ENCODE peak calls at places on chromosomes 5 and 9, in six cellular contexts. One of them, this sample, is unnamed.

GRCh38 chr5:16937023-16937379 is 913 bp upstream of the MYO10 start:
- DNase-seq in A549: no peak
- DNase-seq in HepG2: no peak
- DNase-seq in H1: no peak
- DNase-seq in K562: no peak
- DNase-seq in endothelial cell of umbilical vein: no peak
- DNase-seq in this sample: no peak

GRCh38 chr5:140111043-140111858 is 2.7 kb upstream of the PURA start:
- DNase-seq in K562: no peak
- DNase-seq in A549: no peak
- DNase-seq in H1: no peak
- DNase-seq in HepG2: no peak
- DNase-seq in endothelial cell of umbilical vein: no peak
- DNase-seq in this sample: peak

GRCh38 chr9:94607340-94607695 is 13.7 kb upstream of the FBP2 start:
- DNase-seq in A549: no peak
- DNase-seq in H1: no peak
- DNase-seq in endothelial cell of umbilical vein: no peak
- DNase-seq in HepG2: no peak
- DNase-seq in K562: no peak
- DNase-seq in this sample: no peak

GRCh38 chr5:10633271-10634049 is 69.6 kb downstream of the ANKRD33B start:
- DNase-seq in K562: no peak
- DNase-seq in endothelial cell of umbilical vein: peak
- DNase-seq in H1: no peak
- DNase-seq in A549: no peak
- DNase-seq in HepG2: no peak
- DNase-seq in this sample: no peak

GRCh38 chr9:28792736-28793135 is 1219.5 kb upstream of the C9orf72 start:
- DNase-seq in K562: no peak
- DNase-seq in HepG2: no peak
- DNase-seq in endothelial cell of umbilical vein: no peak
- DNase-seq in H1: no peak
- DNase-seq in A549: no peak
- DNase-seq in this sample: no peak

GRCh38 chr5:123125953-123126352 is 36.9 kb downstream of the PRDM6 start:
- DNase-seq in A549: no peak
- DNase-seq in endothelial cell of umbilical vein: peak
- DNase-seq in K562: no peak
- DNase-seq in H1: no peak
- DNase-seq in HepG2: no peak
- DNase-seq in this sample: no peak

GRCh38 chr9:91131433-91131839 is 230.3 kb downstream of the AUH start:
- DNase-seq in A549: peak
- DNase-seq in K562: no peak
- DNase-seq in endothelial cell of umbilical vein: peak
- DNase-seq in H1: no peak
- DNase-seq in HepG2: no peak
- DNase-seq in this sample: no peak

GRCh38 chr9:14238044-14238443 is 75.9 kb downstream of the NFIB start:
- DNase-seq in H1: no peak
- DNase-seq in A549: peak
- DNase-seq in K562: no peak
- DNase-seq in HepG2: peak
- DNase-seq in endothelial cell of umbilical vein: no peak
- DNase-seq in this sample: no peak

GRCh38 chr9:76680716-76681431 is 83.4 kb upstream of the PCA3 start:
- DNase-seq in A549: no peak
- DNase-seq in endothelial cell of umbilical vein: no peak
- DNase-seq in K562: no peak
- DNase-seq in HepG2: no peak
- DNase-seq in H1: no peak
- DNase-seq in this sample: no peak

GRCh38 chr5:172757394-172758010 is 13.5 kb downstream of the DUSP1 start:
- DNase-seq in HepG2: no peak
- DNase-seq in H1: no peak
- DNase-seq in K562: no peak
- DNase-seq in endothelial cell of umbilical vein: no peak
- DNase-seq in A549: no peak
- DNase-seq in this sample: no peak

GRCh38 chr9:90616806-90617205 is 25.8 kb downstream of the DIRAS2 start:
- DNase-seq in HepG2: no peak
- DNase-seq in endothelial cell of umbilical vein: no peak
- DNase-seq in A549: no peak
- DNase-seq in K562: no peak
- DNase-seq in H1: no peak
- DNase-seq in this sample: no peak

GRCh38 chr9:114448706-114449105 is 56.6 kb downstream of the WHRN start:
- DNase-seq in endothelial cell of umbilical vein: no peak
- DNase-seq in HepG2: no peak
- DNase-seq in K562: no peak
- DNase-seq in A549: no peak
- DNase-seq in H1: no peak
- DNase-seq in this sample: no peak

GRCh38 chr9:137160054-137160425 is 9.8 kb downstream of the LRRC26 start:
- DNase-seq in HepG2: no peak
- DNase-seq in A549: no peak
- DNase-seq in H1: no peak
- DNase-seq in endothelial cell of umbilical vein: no peak
- DNase-seq in K562: no peak
- DNase-seq in this sample: no peak

GRCh38 chr9:126043691-126044090 is 282.9 kb upstream of the MVB12B start:
- DNase-seq in HepG2: no peak
- DNase-seq in H1: no peak
- DNase-seq in endothelial cell of umbilical vein: peak
- DNase-seq in K562: no peak
- DNase-seq in A549: no peak
- DNase-seq in this sample: no peak

GRCh38 chr9:72315510-72316287 is 49.3 kb downstream of the ZFAND5 start:
- DNase-seq in H1: no peak
- DNase-seq in A549: peak
- DNase-seq in HepG2: no peak
- DNase-seq in endothelial cell of umbilical vein: no peak
- DNase-seq in K562: no peak
- DNase-seq in this sample: peak

GRCh38 chr5:14180437-14180836 is 37.3 kb downstream of the TRIO start:
- DNase-seq in A549: no peak
- DNase-seq in endothelial cell of umbilical vein: no peak
- DNase-seq in H1: no peak
- DNase-seq in HepG2: no peak
- DNase-seq in K562: no peak
- DNase-seq in this sample: no peak

GRCh38 chr5:14177651-14178050 is 34.5 kb downstream of the TRIO start:
- DNase-seq in A549: no peak
- DNase-seq in H1: no peak
- DNase-seq in endothelial cell of umbilical vein: no peak
- DNase-seq in HepG2: no peak
- DNase-seq in K562: no peak
- DNase-seq in this sample: no peak

GRCh38 chr5:14179446-14179845 is 36.3 kb downstream of the TRIO start:
- DNase-seq in A549: no peak
- DNase-seq in K562: no peak
- DNase-seq in HepG2: no peak
- DNase-seq in endothelial cell of umbilical vein: no peak
- DNase-seq in H1: no peak
- DNase-seq in this sample: no peak

GRCh38 chr5:14178091-14178490 is 34.9 kb downstream of the TRIO start:
- DNase-seq in HepG2: no peak
- DNase-seq in K562: no peak
- DNase-seq in A549: no peak
- DNase-seq in H1: no peak
- DNase-seq in endothelial cell of umbilical vein: no peak
- DNase-seq in this sample: no peak

GRCh38 chr5:14178671-14179211 is 35.6 kb downstream of the TRIO start:
- DNase-seq in H1: peak
- DNase-seq in A549: no peak
- DNase-seq in endothelial cell of umbilical vein: no peak
- DNase-seq in K562: no peak
- DNase-seq in HepG2: no peak
- DNase-seq in this sample: peak
- TF ChIP-seq JUN in H1: no peak
- TF ChIP-seq JUN in A549: no peak
- TF ChIP-seq JUN in endothelial cell of umbilical vein: no peak
- TF ChIP-seq JUN in K562: no peak
- TF ChIP-seq JUN in HepG2: no peak
- TF ChIP-seq JUN in this sample: no peak

DNA sequence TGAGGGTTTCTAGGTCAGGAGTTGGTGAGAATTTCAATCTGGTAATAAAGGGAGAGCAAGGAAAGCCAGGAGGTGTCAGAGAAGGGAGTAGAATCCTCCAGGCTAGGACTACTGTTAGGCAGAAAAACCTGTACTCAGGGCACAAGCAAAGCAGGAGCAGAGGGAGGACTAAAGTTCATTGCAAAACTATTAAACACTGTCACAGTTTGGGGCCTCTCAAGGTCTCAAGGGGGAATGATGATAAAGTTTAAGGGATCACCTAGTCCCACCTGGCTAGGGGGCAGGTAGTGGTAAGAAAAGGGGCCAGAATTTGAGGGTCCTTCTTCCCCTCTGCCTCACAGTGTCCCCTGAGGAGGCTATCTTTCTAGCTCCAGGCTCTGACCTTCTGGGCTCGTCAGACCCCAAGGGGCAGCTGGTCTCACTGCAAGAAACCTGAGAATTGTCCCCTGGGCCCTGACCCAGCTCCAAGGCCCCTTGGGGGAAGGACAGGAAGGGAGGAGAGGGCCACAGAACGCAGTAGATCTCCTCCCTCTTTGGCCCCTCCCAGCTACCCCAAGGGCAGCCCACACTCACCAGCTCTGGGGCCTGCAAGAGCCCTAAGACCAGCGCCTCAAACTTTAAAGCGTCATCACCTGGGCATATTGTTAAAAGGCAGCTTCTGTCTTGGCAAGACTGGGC is 984 bp downstream of the CCDC69 start:
- DNase-seq in H1: no peak
- DNase-seq in K562: peak
- DNase-seq in HepG2: no peak
- DNase-seq in A549: no peak
- DNase-seq in endothelial cell of umbilical vein: no peak
- DNase-seq in this sample: peak
- TF ChIP-seq JUN in H1: no peak
- TF ChIP-seq JUN in K562: no peak
- TF ChIP-seq JUN in HepG2: no peak
- TF ChIP-seq JUN in A549: no peak
- TF ChIP-seq JUN in endothelial cell of umbilical vein: no peak
- TF ChIP-seq JUN in this sample: no peak

DNA sequence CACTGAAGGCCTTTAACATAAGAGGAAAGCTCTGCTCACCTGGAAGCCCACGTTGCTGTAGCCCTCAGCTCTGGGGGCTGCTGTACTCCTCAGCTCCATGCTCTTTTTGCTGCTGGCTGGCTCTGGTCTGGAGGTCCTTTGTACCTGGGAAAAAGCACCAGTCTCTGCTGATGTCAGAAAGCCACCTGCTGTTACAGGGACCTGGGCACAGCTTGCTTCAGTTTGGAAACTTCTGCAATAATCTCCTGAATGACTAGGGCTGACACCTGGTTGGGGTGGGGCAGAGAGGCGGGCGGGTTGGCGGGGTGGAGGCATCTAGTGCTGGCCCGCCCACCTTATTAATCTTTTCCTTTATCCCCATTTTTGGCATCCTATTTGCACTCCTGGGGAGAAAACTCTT is at the start of gene SLC28A3:
- DNase-seq in HepG2: no peak
- DNase-seq in K562: no peak
- DNase-seq in endothelial cell of umbilical vein: no peak
- DNase-seq in H1: no peak
- DNase-seq in A549: no peak
- DNase-seq in this sample: no peak
- TF ChIP-seq JUN in HepG2: no peak
- TF ChIP-seq JUN in K562: no peak
- TF ChIP-seq JUN in endothelial cell of umbilical vein: no peak
- TF ChIP-seq JUN in H1: no peak
- TF ChIP-seq JUN in A549: no peak
- TF ChIP-seq JUN in this sample: no peak

GRCh38 chr5:141208478-141208877 is at the start of gene PCDHB12:
- DNase-seq in HepG2: peak
- DNase-seq in H1: no peak
- DNase-seq in endothelial cell of umbilical vein: peak
- DNase-seq in K562: no peak
- DNase-seq in A549: no peak
- DNase-seq in this sample: peak
- TF ChIP-seq JUN in HepG2: no peak
- TF ChIP-seq JUN in H1: no peak
- TF ChIP-seq JUN in endothelial cell of umbilical vein: no peak
- TF ChIP-seq JUN in K562: no peak
- TF ChIP-seq JUN in A549: no peak
- TF ChIP-seq JUN in this sample: no peak

DNA sequence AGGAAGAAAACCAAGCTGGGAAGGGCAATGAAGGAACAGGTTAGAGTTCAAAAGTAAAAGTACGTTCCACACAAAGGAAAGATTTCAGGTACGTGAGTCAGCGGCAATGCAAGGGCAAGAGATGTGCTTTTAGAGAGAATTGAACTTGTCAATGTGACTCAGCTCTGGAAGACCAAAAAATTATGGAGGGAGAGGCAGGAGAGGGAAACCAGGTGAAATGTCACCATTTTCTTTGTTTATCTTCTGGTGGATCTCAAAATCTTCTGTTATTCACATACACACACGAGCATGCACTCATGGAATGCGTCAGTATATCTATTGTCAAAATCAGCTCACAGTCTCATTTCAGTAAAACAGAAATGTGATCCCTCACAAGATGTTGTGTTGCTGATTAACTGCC is 148.8 kb upstream of the RFX3 start:
- DNase-seq in K562: no peak
- DNase-seq in endothelial cell of umbilical vein: no peak
- DNase-seq in A549: no peak
- DNase-seq in H1: no peak
- DNase-seq in HepG2: no peak
- DNase-seq in this sample: no peak
- TF ChIP-seq JUN in K562: no peak
- TF ChIP-seq JUN in endothelial cell of umbilical vein: no peak
- TF ChIP-seq JUN in A549: no peak
- TF ChIP-seq JUN in H1: no peak
- TF ChIP-seq JUN in HepG2: no peak
- TF ChIP-seq JUN in this sample: no peak

This sample was measured in WTC11.